ENCODE peak calls at places on chromosomes 12 and 14, in nine cellular contexts. A is right atrium auricular region, S is GM06990, R is heart left ventricle, Z is NB4, W is activated B cell treated with CpG ODN at 0.5 μM for 24 hours, F is fibroblast of the aortic adventitia, O is breast epithelium, H is thoracic aorta. J is an unnamed sample.

GRCh38 chr14:90625445-90625844 is 190.8 kb downstream of the TTC7B start:
- DNase-seq in W (no peak), S (no peak), O (no peak), R (no peak), A (no peak), F (no peak), H (no peak), Z (no peak), J (no peak)

GRCh38 chr14:72559669-72560068 is 334.2 kb downstream of the DPF3 start:
- DNase-seq in H (no peak), S (no peak), Z (no peak), R (no peak), W (no peak), A (no peak), F (no peak), O (no peak), J (peak)

GRCh38 chr14:30005114-30005698 is 77.6 kb upstream of the PRKD1 start:
- DNase-seq in H (no peak), O (no peak), Z (peak), A (no peak), R (no peak), S (no peak), W (no peak), F (peak), J (peak)

GRCh38 chr12:70664463-70664862 is 27.2 kb upstream of the PTPRB start:
- DNase-seq in O (no peak), S (no peak), H (no peak), W (no peak), R (peak), Z (no peak), F (peak), A (no peak), J (no peak)

GRCh38 chr14:41899416-41899815 is 292.7 kb downstream of the LRFN5 start:
- DNase-seq in H (no peak), A (no peak), S (no peak), R (no peak), Z (no peak), O (no peak), W (no peak), F (peak), J (no peak)

GRCh38 chr14:63564318-63564717 is 21.1 kb upstream of the PPP2R5E start:
- DNase-seq in F (peak), O (no peak), H (no peak), S (no peak), Z (no peak), W (no peak), A (no peak), R (peak), J (no peak)

GRCh38 chr14:87199371-87199770 is 793.6 kb downstream of the GALC start:
- DNase-seq in A (no peak), H (no peak), O (no peak), S (no peak), Z (no peak), W (no peak), R (no peak), F (no peak), J (no peak)

GRCh38 chr12:110117948-110118685 is 6.0 kb upstream of the IFT81 start:
- DNase-seq in Z (no peak), R (no peak), F (peak), S (no peak), W (no peak), H (no peak), A (no peak), O (no peak), J (no peak)

GRCh38 chr14:20855652-20856291 is 35.4 kb upstream of the RNASE3 start:
- DNase-seq in W (peak), R (peak), A (peak), F (peak), O (peak), Z (peak), S (peak), H (no peak), J (peak)

GRCh38 chr14:57169901-57170300 is 98.8 kb downstream of the EXOC5 start:
- DNase-seq in H (no peak), A (no peak), F (no peak), W (no peak), R (no peak), Z (no peak), O (no peak), S (no peak), J (no peak)

GRCh38 chr12:25988505-25988904 is 30.0 kb downstream of the RASSF8 start:
- DNase-seq in S (no peak), R (no peak), W (no peak), A (no peak), O (no peak), Z (no peak), F (no peak), H (no peak), J (no peak)

GRCh38 chr12:26648584-26648983 is 184.4 kb downstream of the ITPR2 start:
- DNase-seq in H (no peak), A (no peak), R (no peak), Z (no peak), O (no peak), F (peak), S (no peak), W (no peak), J (no peak)

GRCh38 chr12:11879306-11879705 is 191.4 kb upstream of the BCL2L14 start:
- DNase-seq in H (no peak), S (no peak), F (no peak), A (no peak), Z (no peak), O (no peak), R (no peak), W (no peak), J (no peak)

GRCh38 chr12:126952106-126953007 is 1314.6 kb upstream of the TMEM132C start:
- DNase-seq in F (no peak), W (no peak), Z (no peak), H (no peak), R (no peak), S (no peak), A (no peak), O (no peak), J (no peak)

GRCh38 chr12:92695056-92695455 is 7.7 kb upstream of the PLEKHG7 start:
- DNase-seq in O (no peak), Z (no peak), W (no peak), F (no peak), A (no peak), H (no peak), R (no peak), S (no peak), J (no peak)

GRCh38 chr12:55681142-55682077 is 26.3 kb downstream of the ITGA7 start:
- DNase-seq in Z (peak), O (no peak), F (peak), R (peak), H (peak), A (peak), S (no peak), W (no peak), J (no peak)

GRCh38 chr12:12247584-12247983 is 19.3 kb downstream of the LRP6 start:
- DNase-seq in A (no peak), W (no peak), S (no peak), R (no peak), O (no peak), Z (no peak), F (no peak), H (no peak), J (no peak)

DNA sequence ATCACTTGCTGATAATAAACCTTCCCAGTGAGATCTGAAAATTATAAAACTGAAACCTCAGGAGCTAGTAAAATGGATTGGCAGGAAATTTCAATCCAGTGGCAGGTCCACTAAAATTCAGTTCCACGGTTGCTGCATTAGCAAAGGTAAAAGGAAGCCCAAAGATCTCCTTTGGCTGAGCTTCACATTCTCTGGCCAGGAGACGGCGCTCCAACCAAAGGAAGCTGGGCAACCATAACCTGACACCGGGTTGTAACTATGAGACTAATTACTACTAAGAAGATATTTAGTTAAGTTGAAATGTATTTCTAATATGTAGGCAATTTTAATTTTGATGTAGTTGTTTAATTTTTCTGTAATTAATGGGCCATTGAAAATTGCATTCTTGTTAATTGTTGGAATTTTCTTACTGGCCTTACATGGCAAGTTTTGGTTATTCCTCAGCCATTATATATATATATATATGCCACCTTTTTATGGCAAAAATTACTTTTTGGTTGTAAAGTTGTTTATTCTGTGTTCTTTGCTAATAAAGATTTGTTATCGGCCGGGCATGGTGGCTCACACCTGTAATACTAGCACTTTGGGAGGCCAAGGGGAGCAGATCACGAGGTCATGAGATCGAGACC is 17.0 kb downstream of the OR8S1 start:
- DNase-seq in R (no peak), F (peak), S (no peak), A (no peak), H (no peak), Z (peak), O (no peak), W (no peak), J (peak)
- TF ChIP-seq CTCF in R (peak), F (peak), S (peak), A (peak), H (no peak), Z (peak), O (peak), W (no peak), J (peak)

GRCh38 chr14:86038401-86038985 is 508.5 kb downstream of the FLRT2 start:
- DNase-seq in O (no peak), S (no peak), F (peak), H (no peak), Z (peak), A (no peak), W (no peak), R (peak), J (peak)
- TF ChIP-seq CTCF in O (peak), S (peak), F (peak), H (peak), Z (peak), A (peak), W (no peak), R (peak), J (peak)

GRCh38 chr14:106652494-106652893 is 1126.1 kb downstream of the TMEM121 start:
- DNase-seq in H (no peak), A (no peak), O (no peak), W (no peak), F (no peak), S (peak), R (no peak), Z (peak), J (peak)
- TF ChIP-seq CTCF in H (no peak), A (no peak), O (no peak), W (no peak), F (no peak), S (peak), R (no peak), Z (no peak), J (no peak)

GRCh38 chr12:6540181-6540877 is 6.0 kb downstream of the GAPDH start:
- DNase-seq in Z (peak), O (peak), R (peak), F (peak), S (peak), W (no peak), H (peak), A (peak), J (peak)

GRCh38 chr12:6536894-6537579 is 2.7 kb downstream of the GAPDH start:
- DNase-seq in W (no peak), F (peak), R (no peak), Z (peak), A (no peak), O (no peak), H (no peak), S (no peak), J (no peak)

GRCh38 chr12:6541371-6542165 is 7.3 kb downstream of the GAPDH start:
- DNase-seq in A (no peak), O (no peak), Z (no peak), R (no peak), S (no peak), W (no peak), H (no peak), F (no peak), J (no peak)

GRCh38 chr12:6538420-6539275 is 4.3 kb downstream of the GAPDH start:
- DNase-seq in R (no peak), W (no peak), Z (peak), H (no peak), S (peak), F (peak), A (no peak), O (no peak), J (no peak)

GRCh38 chr12:6539276-6540134 is 5.2 kb downstream of the GAPDH start:
- DNase-seq in F (peak), W (no peak), H (no peak), R (peak), S (no peak), O (no peak), A (no peak), Z (peak), J (no peak)
- TF ChIP-seq CTCF in F (no peak), W (no peak), H (no peak), R (no peak), S (no peak), O (no peak), A (no peak), Z (no peak), J (no peak)

DNA sequence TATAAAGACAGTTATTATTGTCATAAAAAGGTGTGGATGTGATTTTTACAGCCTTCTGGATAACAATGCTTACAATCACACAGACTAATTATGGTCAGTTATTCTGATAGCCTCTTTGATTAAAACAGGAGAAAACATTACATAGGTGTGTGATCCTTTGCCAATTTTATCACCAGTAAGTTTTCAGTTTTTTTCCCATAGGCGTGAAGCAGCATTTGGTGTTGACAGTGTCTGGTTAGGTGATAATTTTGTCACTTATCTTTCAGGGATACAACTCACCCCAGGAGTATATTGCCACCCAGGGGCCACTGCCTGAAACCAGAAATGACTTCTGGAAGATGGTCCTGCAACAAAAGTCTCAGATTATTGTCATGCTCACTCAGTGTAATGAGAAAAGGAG is 208.8 kb downstream of the EPS8 start:
- DNase-seq in H (no peak), R (no peak), A (no peak), S (no peak), O (no peak), F (no peak), W (no peak), Z (no peak), J (no peak)
- TF ChIP-seq CTCF in H (no peak), R (no peak), A (no peak), S (no peak), O (no peak), F (peak), W (no peak), Z (no peak), J (no peak)

J was measured in GM13976.